ENCODE peak calls at places on chromosome 2, in six cellular contexts. K, G, O, E, J and B are unnamed samples.

GRCh38 chr2:2575870-2576386 is 244.9 kb upstream of the MYT1L start:
- DNase-seq in K (no peak), G (no peak), O (no peak), E (no peak), J (no peak), B (no peak)

GRCh38 chr2:195898505-195898904 is 170.1 kb downstream of the DNAH7 start:
- DNase-seq in K (no peak), G (no peak), O (no peak), E (peak), J (peak), B (no peak)

GRCh38 chr2:170930132-170931109 is 1.4 kb downstream of the GORASP2 start:
- DNase-seq in K (peak), G (peak), O (no peak), E (peak), J (peak), B (peak)

GRCh38 chr2:10448646-10449480 is 736 bp upstream of the ODC1 start:
- DNase-seq in K (peak), G (peak), O (no peak), E (peak), J (peak), B (peak)

GRCh38 chr2:234373791-234374508 is 122.9 kb downstream of the ARL4C start:
- DNase-seq in K (no peak), G (no peak), O (no peak), E (no peak), J (no peak), B (no peak)

GRCh38 chr2:168780671-168781071 is 21.8 kb upstream of the NOSTRIN start:
- DNase-seq in K (no peak), G (peak), O (no peak), E (peak), J (peak), B (no peak)

GRCh38 chr2:156385242-156385641 is 50.9 kb upstream of the GPD2 start:
- DNase-seq in K (no peak), G (no peak), O (no peak), E (no peak), J (no peak), B (no peak)

GRCh38 chr2:68352651-68353386 is 12.3 kb upstream of the PLEK start:
- DNase-seq in K (no peak), G (no peak), O (peak), E (no peak), J (no peak), B (no peak)

GRCh38 chr2:224449212-224450147 is 47.6 kb upstream of the FAM124B start:
- DNase-seq in K (no peak), G (peak), O (no peak), E (peak), J (peak), B (peak)

GRCh38 chr2:18896106-18896505 is 306.7 kb upstream of the NT5C1B start:
- DNase-seq in K (no peak), G (no peak), O (no peak), E (no peak), J (no peak), B (no peak)

GRCh38 chr2:20172273-20173052 is 52.5 kb downstream of the SDC1 start:
- DNase-seq in K (no peak), G (no peak), O (no peak), E (peak), J (no peak), B (no peak)

GRCh38 chr2:58107803-58108710 is 61.5 kb downstream of the VRK2 start:
- DNase-seq in K (no peak), G (peak), O (no peak), E (no peak), J (peak), B (peak)

GRCh38 chr2:239625913-239626734 is 225.3 kb upstream of the HDAC4 start:
- DNase-seq in K (no peak), G (no peak), O (no peak), E (no peak), J (no peak), B (peak)

GRCh38 chr2:53289309-53290006 is 478.1 kb upstream of the CHAC2 start:
- DNase-seq in K (no peak), G (no peak), O (no peak), E (no peak), J (no peak), B (no peak)

GRCh38 chr2:176388886-176389285 is 119.6 kb downstream of the MTX2 start:
- DNase-seq in K (no peak), G (no peak), O (no peak), E (no peak), J (no peak), B (no peak)

GRCh38 chr2:109609352-109610024 is 4.3 kb downstream of the SEPTIN10 start:
- DNase-seq in K (no peak), G (peak), O (no peak), E (no peak), J (peak), B (no peak)

GRCh38 chr2:150888337-150888736 is 373.3 kb downstream of the RBM43 start:
- DNase-seq in K (no peak), G (no peak), O (no peak), E (no peak), J (no peak), B (no peak)

GRCh38 chr2:29482341-29482740 is 367.1 kb downstream of the CLIP4 start:
- DNase-seq in K (no peak), G (no peak), O (no peak), E (no peak), J (no peak), B (no peak)

GRCh38 chr2:56473524-56473923 is 289.7 kb downstream of the CCDC85A start:
- DNase-seq in K (no peak), G (no peak), O (no peak), E (no peak), J (no peak), B (no peak)

GRCh38 chr2:144324446-144325045 is 195.4 kb downstream of the ZEB2 start:
- DNase-seq in K (no peak), G (no peak), O (no peak), E (no peak), J (no peak), B (no peak)

GRCh38 chr2:144325086-144325485 is 194.8 kb downstream of the ZEB2 start:
- DNase-seq in K (peak), G (no peak), O (no peak), E (no peak), J (no peak), B (peak)

GRCh38 chr2:144322379-144322778 is 197.5 kb downstream of the ZEB2 start:
- DNase-seq in K (no peak), G (no peak), O (no peak), E (no peak), J (no peak), B (no peak)

GRCh38 chr2:144326845-144327244 is 193.1 kb downstream of the ZEB2 start:
- DNase-seq in K (no peak), G (no peak), O (no peak), E (no peak), J (no peak), B (no peak)

DNA sequence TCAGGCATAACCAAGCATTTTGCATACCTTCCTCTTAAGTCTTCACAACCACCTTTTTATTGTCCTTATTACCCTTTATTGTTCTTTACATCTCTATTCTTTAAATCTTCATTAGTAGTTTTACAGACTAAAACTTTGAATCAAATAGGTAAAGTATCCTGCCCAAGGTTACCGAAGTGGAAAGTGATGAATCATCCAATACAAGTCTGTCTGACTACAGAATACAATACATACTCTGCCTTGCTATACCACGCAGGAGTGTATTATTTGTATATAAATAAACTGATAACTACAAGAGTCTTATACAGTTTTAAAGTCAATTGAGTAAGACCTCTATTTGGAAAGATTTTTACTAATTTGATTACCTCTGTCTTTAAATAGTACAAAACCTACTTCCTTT is 196.0 kb downstream of the ZEB2 start:
- DNase-seq in K (no peak), G (no peak), O (no peak), E (no peak), J (no peak), B (no peak)
- TF ChIP-seq MYC in K (no peak), G (no peak), O (no peak), E (no peak), J (no peak), B (no peak)

DNA sequence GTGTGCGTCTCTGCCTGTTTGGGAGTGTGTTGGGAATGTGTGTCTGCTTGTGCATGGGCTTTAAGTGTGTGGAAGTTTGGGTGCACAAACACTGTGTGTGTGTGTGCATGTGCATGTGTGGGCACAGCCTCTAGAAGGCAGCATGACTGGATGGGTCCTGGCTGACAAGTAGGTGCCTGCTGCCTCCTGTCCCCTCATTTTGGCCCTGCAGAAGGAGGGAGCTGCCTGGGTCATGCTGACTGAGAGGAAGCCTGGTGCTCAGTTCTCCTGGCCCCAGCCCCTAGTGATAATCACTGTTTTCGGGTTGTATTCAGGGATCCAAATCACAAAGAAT is 34.1 kb downstream of the GLI2 start:
- DNase-seq in K (no peak), G (no peak), O (no peak), E (no peak), J (no peak), B (no peak)
- TF ChIP-seq MAX in K (no peak), G (no peak), O (no peak), E (no peak), J (no peak), B (no peak)

DNA sequence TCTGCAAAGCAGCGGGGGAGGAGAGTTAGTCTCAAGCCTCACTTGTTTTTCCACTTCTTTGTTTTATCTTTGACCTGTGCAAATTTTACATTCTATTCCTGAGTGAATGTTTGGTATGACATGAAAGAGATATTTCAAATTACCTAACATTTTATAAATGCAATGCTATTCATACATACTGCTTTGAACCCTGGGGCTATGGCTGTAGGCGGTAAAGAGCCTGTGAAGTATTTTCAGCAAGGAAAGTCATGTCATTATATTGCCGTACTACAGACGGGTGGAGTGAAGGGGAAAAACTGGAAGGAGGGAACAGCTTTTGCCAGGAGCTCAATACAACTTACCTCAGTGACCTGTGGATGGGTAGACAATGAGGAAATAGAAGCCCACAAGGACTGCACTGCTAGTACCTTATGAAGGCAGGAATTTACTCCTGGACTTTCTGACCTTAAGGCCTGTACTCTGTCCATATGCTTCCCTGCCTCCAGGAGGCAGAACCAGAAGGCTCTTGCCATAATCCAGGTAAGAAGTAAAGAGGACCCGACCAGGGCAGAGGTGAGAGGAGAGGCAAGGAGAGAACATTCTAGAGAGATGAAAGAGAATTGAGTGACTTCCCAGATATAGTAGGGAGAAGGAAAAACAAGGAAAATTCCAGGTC is 28.4 kb upstream of the TET3 start:
- DNase-seq in K (no peak), G (peak), O (no peak), E (no peak), J (no peak), B (no peak)
- TF ChIP-seq CTCF in K (no peak), G (no peak), O (no peak), E (no peak), J (no peak), B (no peak)

GRCh38 chr2:73253901-73254300 is 19.8 kb downstream of the CCT7 start:
- DNase-seq in K (no peak), G (no peak), O (no peak), E (no peak), J (no peak), B (peak)
- TF ChIP-seq MYC in K (no peak), G (no peak), O (no peak), E (no peak), J (no peak), B (no peak)

GRCh38 chr2:209323738-209324137 is 100.1 kb upstream of the MAP2 start:
- DNase-seq in K (no peak), G (no peak), O (peak), E (no peak), J (no peak), B (no peak)
- TF ChIP-seq MAX in K (no peak), G (no peak), O (no peak), E (no peak), J (no peak), B (no peak)